ENCODE peak calls at places on chromosomes 13 and 19, in four cellular contexts. V, Q, W and R are unnamed samples.

GRCh38 chr19:38047048-38047435 is 140.0 kb downstream of the SIPA1L3 start:
- DNase-seq in W (no peak), V (no peak), Q (no peak), R (no peak)

GRCh38 chr19:40780582-40780981 is 2.5 kb downstream of the RAB4B start:
- DNase-seq in Q (no peak), V (no peak), W (no peak), R (no peak)

GRCh38 chr13:52348081-52348480 is 57.9 kb downstream of the THSD1 start:
- DNase-seq in Q (no peak), V (no peak), W (no peak), R (no peak)

GRCh38 chr13:28494861-28495585 is at the start of gene FLT1:
- DNase-seq in V (peak), Q (peak), W (peak), R (peak)

GRCh38 chr13:106440846-106441245 is 94.6 kb downstream of the EFNB2 start:
- DNase-seq in Q (no peak), W (no peak), V (no peak), R (no peak)

GRCh38 chr19:570315-570714 is 2.1 kb upstream of the BSG start:
- DNase-seq in W (no peak), Q (no peak), V (no peak), R (no peak)

GRCh38 chr13:59472134-59472533 is 691.6 kb downstream of the DIAPH3 start:
- DNase-seq in W (no peak), Q (no peak), V (no peak), R (no peak)

GRCh38 chr13:60143775-60144174 is 20.0 kb downstream of the DIAPH3 start:
- DNase-seq in Q (no peak), W (no peak), V (no peak), R (no peak)

GRCh38 chr13:33137726-33138125 is 121.5 kb downstream of the KL start:
- DNase-seq in W (no peak), Q (no peak), V (no peak), R (peak)

GRCh38 chr19:13644648-13645047 is 119.7 kb upstream of the MRI1 start:
- DNase-seq in Q (no peak), W (no peak), V (no peak), R (no peak)

DNA sequence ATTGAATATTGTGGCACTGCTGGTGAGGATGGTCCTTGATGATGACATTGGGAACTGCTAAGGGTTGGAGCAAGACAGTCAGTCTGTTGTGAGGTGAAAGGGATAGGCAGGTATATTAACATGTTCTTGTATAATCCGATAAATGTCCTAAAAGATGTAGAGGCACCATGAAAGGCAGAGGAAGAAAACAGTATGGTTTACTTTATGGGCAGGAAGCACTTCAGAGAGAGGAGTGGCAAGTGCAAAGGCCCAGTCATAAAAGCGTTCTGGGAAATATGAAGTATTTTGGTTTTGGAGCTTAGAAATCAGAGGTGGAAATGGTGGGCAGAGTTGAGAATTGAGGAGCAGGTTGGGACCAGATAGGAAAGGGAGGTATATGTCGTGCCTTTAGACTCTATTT is 9.5 kb downstream of the NUP58 start:
- DNase-seq in Q (no peak), W (no peak), V (no peak), R (no peak)
- TF ChIP-seq POLR2A in Q (no peak), W (no peak), V (no peak), R (no peak)

GRCh38 chr13:50082426-50083283 is 67.4 kb downstream of the KCNRG start:
- DNase-seq in W (peak), V (peak), Q (peak), R (peak)

GRCh38 chr13:50081106-50081898 is 66.1 kb downstream of the KCNRG start:
- DNase-seq in V (peak), W (peak), Q (peak), R (peak)

GRCh38 chr13:50080856-50081105 is 65.5 kb downstream of the KCNRG start:
- DNase-seq in W (no peak), V (no peak), Q (no peak), R (no peak)

GRCh38 chr13:50080158-50080855 is 65.1 kb downstream of the KCNRG start:
- DNase-seq in Q (peak), W (no peak), V (no peak), R (no peak)

DNA sequence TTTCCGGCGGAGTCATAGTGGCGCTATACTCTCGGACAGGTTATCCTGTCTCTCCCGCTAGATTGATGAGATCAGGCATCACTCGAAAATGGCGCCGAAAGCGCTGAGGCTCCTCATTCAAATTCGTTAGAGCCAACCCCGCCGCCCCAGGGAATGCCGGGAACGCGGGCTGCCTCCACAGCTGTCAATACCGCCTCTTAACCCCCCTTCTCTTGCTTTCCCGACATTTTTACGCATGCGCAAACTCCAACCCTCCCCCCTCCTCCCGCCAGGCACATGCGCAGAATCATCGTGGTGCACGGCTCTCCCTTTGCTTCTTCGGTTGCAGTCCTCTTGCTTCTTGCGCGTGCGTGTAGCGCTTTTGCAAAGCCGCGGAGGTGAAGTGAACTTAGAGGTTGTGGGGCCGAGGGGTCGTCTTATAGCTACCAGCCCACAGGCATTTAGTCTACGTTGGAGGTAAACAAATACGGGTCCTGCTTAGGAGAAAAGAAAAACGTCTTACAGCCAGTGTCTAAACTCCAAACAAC is 66.7 kb downstream of the KCNRG start:
- DNase-seq in Q (peak), V (peak), W (peak), R (peak)
- TF ChIP-seq POLR2A in Q (peak), V (peak), W (peak), R (no peak)

DNA sequence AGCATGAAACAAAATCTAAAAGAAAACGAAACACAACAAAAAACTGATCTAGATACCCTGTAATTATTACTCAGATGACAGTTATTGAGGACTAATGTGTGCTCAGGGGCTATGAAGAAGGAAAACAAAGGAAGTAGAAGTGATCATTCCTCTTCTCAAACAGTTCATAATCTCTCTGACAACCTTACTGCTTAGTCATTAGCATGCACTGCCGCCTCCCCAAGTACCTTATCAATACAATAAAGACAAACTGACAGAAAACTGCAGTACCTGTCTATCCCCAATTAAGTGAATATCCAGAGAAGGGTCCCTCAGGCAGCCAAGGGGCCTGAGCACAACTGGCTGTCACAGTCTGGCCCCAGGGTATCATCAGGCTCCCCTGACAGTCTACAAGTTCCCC is 22.0 kb upstream of the POU4F1 start:
- DNase-seq in W (no peak), V (no peak), Q (no peak), R (no peak)
- TF ChIP-seq POLR2A in W (no peak), V (no peak), Q (no peak), R (no peak)

DNA sequence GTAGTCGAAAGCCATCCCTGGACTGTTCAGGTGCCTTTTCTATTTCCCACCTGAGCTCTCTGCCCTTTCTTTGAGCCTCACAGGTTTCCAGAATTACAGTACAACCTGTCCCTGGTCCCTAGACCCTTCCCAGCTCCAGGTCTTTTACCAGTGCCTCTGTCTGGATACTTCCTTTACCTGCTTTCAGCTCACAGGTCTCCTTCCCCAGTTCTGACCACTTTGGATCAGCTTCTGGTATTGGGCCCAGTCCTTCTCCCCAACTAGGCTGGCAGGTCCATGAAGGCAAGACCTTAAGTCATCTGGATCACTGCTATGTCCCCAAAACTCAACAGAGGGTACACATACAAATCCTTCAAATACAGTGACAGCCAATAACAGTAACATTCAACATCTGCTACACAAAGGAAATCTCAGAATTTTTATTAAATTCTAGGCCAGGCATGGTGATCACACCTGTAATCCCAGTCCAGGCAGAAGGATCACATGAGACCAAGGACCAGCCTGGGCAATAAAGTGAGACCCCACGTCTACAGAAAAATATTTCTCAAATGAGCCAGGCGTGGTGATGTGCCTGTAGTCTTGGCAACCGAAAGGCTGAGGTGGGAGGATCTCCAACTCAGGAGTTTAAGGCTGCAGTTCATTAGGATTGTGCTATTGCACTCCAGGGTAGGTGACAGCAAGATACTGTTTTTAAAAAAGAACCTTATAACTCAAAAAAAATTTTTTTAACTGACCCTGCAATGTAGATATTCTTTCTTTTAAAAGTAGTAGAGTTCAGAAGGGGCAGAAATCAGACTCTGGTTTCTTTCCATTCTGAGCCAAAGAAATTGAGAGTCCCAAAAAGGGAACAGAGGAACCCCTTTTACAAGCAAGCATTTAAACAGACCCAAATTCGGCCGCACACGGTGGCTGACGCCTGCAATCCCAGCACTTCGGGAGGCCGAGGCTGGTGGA is 1.3 kb downstream of the RPS16 start:
- DNase-seq in Q (no peak), W (no peak), V (no peak), R (no peak)
- TF ChIP-seq POLR2A in Q (no peak), W (no peak), V (no peak), R (no peak)

GRCh38 chr19:15332311-15332996 is at the start of gene BRD4:
- DNase-seq in V (peak), W (peak), Q (peak), R (peak)
- TF ChIP-seq POLR2A in V (no peak), W (peak), Q (peak), R (no peak)